ENCODE peak calls at places on chromosomes 4 and X, in four cellular contexts. Q is HepG2, U is GM12878, A is K562. P is an unnamed sample. For H3K79me2, the result is how much of the 10 kb centered on the place peaks cover.

GRCh38 chr4:175947117-175947722 is 118.4 kb upstream of the WDR17 start:
- DNase-seq in U (no peak), A (peak), Q (peak), P (peak)

GRCh38 chr4:120754590-120754989 is 167.9 kb downstream of the PRDM5 start:
- DNase-seq in U (no peak), Q (no peak), A (no peak), P (no peak)

GRCh38 chr4:140252742-140253555 is 99.0 kb upstream of the MAML3 start:
- DNase-seq in U (no peak), Q (no peak), A (peak), P (peak)

GRCh38 chr4:2482693-2483092 is 13.8 kb downstream of the RNF4 start:
- DNase-seq in U (peak), Q (peak), A (no peak), P (no peak)

GRCh38 chr4:128403586-128403985 is 116.0 kb upstream of the PGRMC2 start:
- DNase-seq in Q (no peak), A (no peak), U (no peak), P (no peak)

GRCh38 chr4:169823685-169824084 is 65.9 kb upstream of the HPF1 start:
- DNase-seq in U (no peak), A (peak), Q (peak), P (no peak)

GRCh38 chr4:159937595-159937994 is 834.7 kb downstream of the RAPGEF2 start:
- DNase-seq in A (no peak), Q (no peak), U (no peak), P (no peak)

GRCh38 chrX:96407501-96407900 is 277.1 kb upstream of the DIAPH2 start:
- DNase-seq in U (no peak), A (no peak), Q (peak), P (no peak)

GRCh38 chrX:94524867-94525266 is 850.9 kb downstream of the FAM133A start:
- DNase-seq in A (peak), Q (no peak), U (no peak), P (no peak)

GRCh38 chr4:186845137-186845842 is 121.6 kb upstream of the FAT1 start:
- DNase-seq in U (no peak), Q (peak), A (peak), P (peak)

GRCh38 chr4:48683784-48684666 is 96.1 kb downstream of the FRYL start:
- DNase-seq in A (peak), Q (no peak), U (no peak), P (no peak)

GRCh38 chr4:55183926-55184599 is 58.7 kb upstream of the KDR start:
- DNase-seq in A (no peak), U (no peak), Q (no peak), P (peak)

GRCh38 chrX:153919281-153919680 is 6.8 kb downstream of the ARHGAP4 start:
- DNase-seq in U (no peak), Q (no peak), A (no peak), P (no peak)

GRCh38 chrX:9867753-9868152 is 81.5 kb downstream of the SHROOM2 start:
- DNase-seq in A (no peak), U (no peak), Q (no peak), P (no peak)
- TF ChIP-seq CEBPB in A (no peak), U (no peak), Q (no peak), P (no peak)

GRCh38 chr4:54041100-54041499 is 23.3 kb downstream of the CHIC2 start:
- DNase-seq in A (no peak), U (no peak), Q (no peak), P (no peak)
- H3K79me2 ChIP-seq in A (under half), U (under half), Q (under half), P (under half)

GRCh38 chrX:22389544-22390243 is 117.0 kb downstream of the CBLL2 start:
- DNase-seq in A (no peak), U (no peak), Q (no peak), P (no peak)
- TF ChIP-seq CEBPB in A (no peak), U (no peak), Q (no peak), P (no peak)

DNA sequence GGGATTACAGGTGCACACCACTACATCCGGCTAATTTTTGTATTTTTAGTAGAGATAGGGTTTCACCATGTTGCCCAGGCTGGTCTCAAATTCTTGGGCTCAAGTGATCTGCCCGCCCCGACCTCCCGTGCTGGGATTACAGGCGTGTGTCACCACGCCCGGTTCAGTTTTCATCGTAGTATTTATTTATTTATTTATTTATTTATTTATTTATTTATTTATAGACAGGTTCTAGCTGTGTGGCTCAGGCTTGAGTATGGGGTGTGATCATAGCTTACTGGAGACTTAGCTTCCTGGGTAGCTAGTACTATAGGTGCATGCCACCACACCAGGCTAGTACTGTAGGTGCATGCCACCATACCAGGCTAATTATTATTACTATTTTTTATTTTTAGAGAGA is 64.1 kb upstream of the STOX2 start:
- DNase-seq in Q (no peak), A (no peak), U (no peak), P (no peak)
- H3K79me2 ChIP-seq in Q (under half), A (under half), U (under half), P (under half)

GRCh38 chrX:129782706-129783105 is 3.0 kb downstream of the SASH3 start:
- DNase-seq in Q (no peak), A (no peak), U (no peak), P (no peak)

GRCh38 chrX:129780441-129781105 is 824 bp downstream of the SASH3 start:
- DNase-seq in A (no peak), U (no peak), Q (no peak), P (no peak)

GRCh38 chrX:129781134-129782014 is 1.6 kb downstream of the SASH3 start:
- DNase-seq in A (no peak), Q (no peak), U (peak), P (no peak)

GRCh38 chrX:129783176-129783776 is 3.5 kb downstream of the SASH3 start:
- DNase-seq in A (no peak), Q (no peak), U (no peak), P (no peak)

DNA sequence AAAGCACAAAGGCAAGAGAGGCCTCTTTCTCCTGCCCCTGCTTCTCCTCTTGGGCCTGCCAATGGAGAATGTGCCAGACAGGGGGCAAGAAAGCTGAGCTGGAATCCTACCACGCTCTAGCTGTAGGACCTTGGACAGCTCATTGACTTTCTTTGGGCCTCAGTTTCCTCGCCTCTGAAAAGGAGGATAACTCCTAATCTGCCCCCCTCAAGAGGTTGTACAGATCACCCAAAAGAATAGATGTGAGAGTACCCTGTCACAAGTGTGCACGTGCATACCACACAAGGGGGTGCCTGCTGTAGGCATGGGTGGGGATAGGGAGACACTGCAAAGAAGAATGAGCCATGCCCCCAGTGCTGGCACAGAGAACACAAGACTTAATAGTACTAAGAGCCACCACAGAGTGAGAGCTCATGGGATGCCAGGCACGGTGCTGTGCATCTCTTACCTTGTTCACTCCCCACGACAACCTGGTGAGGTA is 2.3 kb downstream of the SASH3 start:
- DNase-seq in U (no peak), A (no peak), Q (no peak), P (no peak)
- TF ChIP-seq CEBPB in U (no peak), A (no peak), Q (no peak), P (no peak)

GRCh38 chr4:150160473-150160872 is 82.2 kb downstream of the DCLK2 start:
- DNase-seq in U (no peak), Q (no peak), A (no peak), P (no peak)
- H3K79me2 ChIP-seq in U (under half), Q (under half), A (under half), P (under half)

GRCh38 chrX:120504569-120504968 is 35.5 kb upstream of the LAMP2 start:
- DNase-seq in U (no peak), Q (no peak), A (no peak), P (no peak)
- TF ChIP-seq CEBPB in U (no peak), Q (no peak), A (no peak), P (no peak)

DNA sequence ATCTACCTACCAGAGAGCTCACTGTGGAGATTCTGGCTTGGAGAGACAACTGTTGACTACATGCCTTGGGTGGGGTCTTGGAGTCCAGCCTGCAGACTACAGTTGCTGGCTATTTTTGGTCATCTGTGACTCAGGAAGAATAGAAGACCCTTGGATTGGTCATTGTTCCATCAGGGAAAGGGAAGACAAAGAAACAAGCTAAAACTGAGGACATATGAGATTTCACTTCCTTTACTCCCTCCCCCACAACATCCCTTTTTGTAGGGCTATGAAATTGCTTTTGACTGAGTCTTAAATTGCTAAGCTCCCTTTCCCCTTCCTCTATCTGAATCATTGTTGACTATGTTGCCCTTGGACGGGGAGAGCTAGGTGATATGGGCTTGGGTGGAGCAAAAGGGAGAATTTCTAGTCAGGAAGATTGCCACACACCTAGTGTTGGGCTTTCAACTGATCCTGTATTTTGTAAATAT is 11.7 kb downstream of the MSN start:
- DNase-seq in A (no peak), U (no peak), Q (no peak), P (no peak)
- H3K79me2 ChIP-seq in A (half or more), U (half or more), Q (under half), P (half or more)

GRCh38 chrX:129649268-129650182 is 5.2 kb downstream of the APLN start:
- DNase-seq in U (no peak), A (no peak), Q (no peak), P (no peak)
- TF ChIP-seq CEBPB in U (no peak), A (no peak), Q (no peak), P (no peak)